ENCODE peak calls at places on chromosomes 5 and 9, in seven cellular contexts. Y is IMR-90, L is A549, F is H1, N is GM12878, H is HepG2, A is K562. E is an unnamed sample. For H3K4me1, the result is how much of the 10 kb centered on the place peaks cover.

GRCh38 chr5:95392593-95393182 is 1.5 kb downstream of the FAM81B start:
- DNase-seq in H (peak), Y (no peak), A (peak), N (no peak), L (peak), F (no peak), E (no peak)

GRCh38 chr5:91125916-91126315 is 257.2 kb downstream of the ARRDC3 start:
- DNase-seq in N (no peak), H (no peak), A (no peak), F (no peak), L (no peak), Y (no peak), E (no peak)

GRCh38 chr9:136566899-136567298 is 21.1 kb upstream of the NOTCH1 start:
- DNase-seq in F (no peak), L (no peak), N (no peak), Y (no peak), H (no peak), A (no peak), E (no peak)

GRCh38 chr5:133564921-133565565 is 47.3 kb downstream of the FSTL4 start:
- DNase-seq in H (no peak), L (no peak), F (no peak), Y (no peak), N (no peak), A (no peak), E (no peak)

GRCh38 chr9:34145165-34145564 is 18.7 kb upstream of the DCAF12 start:
- DNase-seq in A (no peak), H (no peak), N (no peak), Y (peak), F (no peak), L (peak), E (no peak)

GRCh38 chr5:94432499-94432898 is 185.9 kb downstream of the KIAA0825 start:
- DNase-seq in H (no peak), N (no peak), L (no peak), A (no peak), Y (peak), F (no peak), E (no peak)

GRCh38 chr9:115686069-115686468 is 467.5 kb upstream of the PAPPA start:
- DNase-seq in N (no peak), A (no peak), Y (no peak), H (no peak), L (no peak), F (no peak), E (no peak)

GRCh38 chr5:81679885-81680284 is 71.0 kb downstream of the SSBP2 start:
- DNase-seq in L (no peak), H (no peak), Y (no peak), N (no peak), F (no peak), A (no peak), E (no peak)

GRCh38 chr9:125239631-125240597 is 1.2 kb downstream of the HSPA5 start:
- DNase-seq in A (no peak), L (no peak), H (no peak), F (no peak), N (no peak), Y (no peak), E (no peak)

GRCh38 chr5:123176224-123176937 is 87.3 kb downstream of the PRDM6 start:
- DNase-seq in A (no peak), Y (peak), F (no peak), L (no peak), N (no peak), H (no peak), E (no peak)

GRCh38 chr5:78660401-78660800 is 11.8 kb upstream of the LHFPL2 start:
- DNase-seq in N (no peak), H (no peak), L (no peak), Y (no peak), F (no peak), A (no peak), E (no peak)

GRCh38 chr9:72960446-72960845 is 7.6 kb upstream of the ALDH1A1 start:
- DNase-seq in F (no peak), H (no peak), L (peak), N (no peak), A (no peak), Y (no peak), E (no peak)

GRCh38 chr5:32708949-32709348 is 2.2 kb upstream of the NPR3 start:
- DNase-seq in Y (no peak), N (no peak), A (no peak), L (no peak), H (no peak), F (no peak), E (no peak)

GRCh38 chr5:112921031-112921832 is 795 bp downstream of the REEP5 start:
- DNase-seq in L (peak), N (no peak), Y (peak), F (no peak), H (peak), A (peak), E (peak)

GRCh38 chr5:151810449-151810848 is 38.7 kb downstream of the G3BP1 start:
- DNase-seq in F (no peak), L (no peak), Y (peak), A (peak), N (no peak), H (no peak), E (no peak)

GRCh38 chr5:135034186-135034962 is at the start of gene PITX1:
- DNase-seq in F (no peak), Y (peak), N (no peak), L (peak), H (peak), A (peak), E (peak)

GRCh38 chr5:75566710-75567309 is 44.4 kb upstream of the ANKDD1B start:
- DNase-seq in H (peak), Y (peak), L (peak), A (peak), N (peak), F (no peak), E (peak)

GRCh38 chr9:25600501-25600900 is 77.7 kb downstream of the TUSC1 start:
- DNase-seq in Y (no peak), N (no peak), H (no peak), F (no peak), A (no peak), L (no peak), E (no peak)

GRCh38 chr9:98709968-98710965 is 1.5 kb upstream of the GABBR2 start:
- DNase-seq in F (no peak), L (peak), Y (peak), H (no peak), A (peak), N (no peak), E (no peak)

GRCh38 chr5:5191906-5192305 is 51.8 kb downstream of the ADAMTS16 start:
- DNase-seq in N (no peak), A (no peak), H (no peak), F (no peak), Y (no peak), L (no peak), E (no peak)

GRCh38 chr9:93094294-93095204 is 1.5 kb upstream of the CARD19 start:
- DNase-seq in N (no peak), F (no peak), A (no peak), H (no peak), Y (no peak), L (no peak), E (no peak)
- H3K4me1 ChIP-seq in N (half or more), F (under half), A (under half), H (half or more), Y (under half), L (half or more), E (under half)

GRCh38 chr9:97075289-97075870 is 36.4 kb upstream of the CTSV start:
- DNase-seq in A (no peak), Y (no peak), F (no peak), H (peak), N (no peak), L (no peak), E (no peak)

GRCh38 chr9:97072285-97072770 is 33.4 kb upstream of the CTSV start:
- DNase-seq in L (no peak), F (no peak), H (no peak), A (no peak), N (no peak), Y (no peak), E (no peak)

GRCh38 chr9:97078362-97078761 is 39.4 kb upstream of the CTSV start:
- DNase-seq in F (no peak), Y (no peak), A (no peak), N (no peak), L (no peak), H (no peak), E (no peak)

GRCh38 chr9:97077465-97078295 is 38.7 kb upstream of the CTSV start:
- DNase-seq in F (no peak), N (no peak), A (no peak), H (no peak), L (no peak), Y (no peak), E (no peak)

DNA sequence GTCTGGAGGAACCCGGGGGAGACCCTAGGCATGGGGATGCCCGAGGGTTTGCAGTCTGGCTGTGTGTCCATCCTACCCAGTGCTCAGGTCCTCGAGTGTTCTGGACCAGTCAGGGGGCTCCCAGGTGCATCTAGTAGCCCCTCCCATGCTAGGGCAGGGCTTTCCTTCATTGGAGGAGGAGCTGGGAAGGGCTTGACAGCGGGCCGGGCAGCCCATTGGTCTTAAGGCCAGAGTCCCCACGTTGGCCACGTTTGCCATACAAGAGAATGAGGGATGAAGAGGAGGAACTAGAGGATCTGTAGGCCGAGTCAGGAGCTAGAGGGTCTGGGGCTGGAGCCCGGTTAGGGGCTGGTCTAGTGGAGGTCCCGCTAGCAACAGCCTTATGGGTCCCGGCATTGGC is 37.3 kb upstream of the CTSV start:
- DNase-seq in L (no peak), H (no peak), F (no peak), N (no peak), Y (no peak), A (no peak), E (no peak)
- TF ChIP-seq CEBPB in L (no peak), H (no peak), F (no peak), N (no peak), Y (no peak), A (no peak), E (no peak)

DNA sequence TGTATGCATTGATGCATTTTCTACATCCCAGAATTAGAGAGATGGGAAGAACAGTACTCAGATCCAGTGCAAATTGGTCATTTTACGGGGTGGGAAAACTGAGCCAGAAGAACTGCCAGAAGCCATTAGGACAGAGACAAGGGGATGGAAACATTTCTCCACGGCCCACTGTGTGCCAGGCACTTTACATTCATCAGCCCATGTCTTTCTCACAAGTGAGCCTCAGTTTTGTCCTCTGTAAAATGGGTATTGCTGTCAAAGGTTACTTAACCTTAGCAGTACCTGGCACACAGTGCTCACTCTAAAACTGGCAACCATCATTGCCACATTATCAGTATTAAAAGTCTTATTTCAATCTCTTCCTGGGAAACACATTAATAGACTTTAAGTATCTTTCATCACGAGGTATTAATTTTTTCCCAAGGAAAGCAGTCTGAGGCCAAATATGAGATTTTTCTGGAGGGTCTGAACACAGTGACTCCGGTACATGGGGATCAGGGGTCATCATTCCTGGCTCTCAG is 5.2 kb downstream of the DUSP1 start:
- DNase-seq in A (no peak), H (no peak), F (no peak), L (peak), N (no peak), Y (peak), E (no peak)
- H3K27ac ChIP-seq in A (peak), H (peak), F (peak), L (peak), N (peak), Y (peak), E (peak)

GRCh38 chr5:176542135-176542595 is 5.0 kb upstream of the RNF44 start:
- DNase-seq in L (no peak), F (no peak), N (no peak), A (peak), H (no peak), Y (no peak), E (no peak)

GRCh38 chr5:176540956-176541337 is 3.7 kb upstream of the RNF44 start:
- DNase-seq in F (no peak), A (no peak), L (no peak), H (no peak), N (no peak), Y (no peak), E (no peak)

GRCh38 chr5:176541338-176542134 is 4.3 kb upstream of the RNF44 start:
- DNase-seq in N (no peak), F (no peak), Y (no peak), L (peak), H (peak), A (peak), E (no peak)

GRCh38 chr5:176538985-176539384 is 1.8 kb upstream of the RNF44 start:
- DNase-seq in Y (no peak), H (no peak), N (no peak), F (no peak), L (no peak), A (peak), E (no peak)

GRCh38 chr5:176540476-176540899 is 3.3 kb upstream of the RNF44 start:
- DNase-seq in A (peak), H (no peak), F (no peak), Y (no peak), N (no peak), L (no peak), E (no peak)
- H3K4me1 ChIP-seq in A (half or more), H (half or more), F (under half), Y (under half), N (under half), L (under half), E (under half)

GRCh38 chr9:71349218-71349617 is 227.8 kb upstream of the TRPM3 start:
- DNase-seq in A (no peak), H (no peak), Y (peak), F (no peak), L (no peak), N (no peak), E (no peak)
- TF ChIP-seq CEBPB in A (no peak), H (no peak), Y (no peak), F (no peak), L (no peak), N (no peak), E (no peak)

DNA sequence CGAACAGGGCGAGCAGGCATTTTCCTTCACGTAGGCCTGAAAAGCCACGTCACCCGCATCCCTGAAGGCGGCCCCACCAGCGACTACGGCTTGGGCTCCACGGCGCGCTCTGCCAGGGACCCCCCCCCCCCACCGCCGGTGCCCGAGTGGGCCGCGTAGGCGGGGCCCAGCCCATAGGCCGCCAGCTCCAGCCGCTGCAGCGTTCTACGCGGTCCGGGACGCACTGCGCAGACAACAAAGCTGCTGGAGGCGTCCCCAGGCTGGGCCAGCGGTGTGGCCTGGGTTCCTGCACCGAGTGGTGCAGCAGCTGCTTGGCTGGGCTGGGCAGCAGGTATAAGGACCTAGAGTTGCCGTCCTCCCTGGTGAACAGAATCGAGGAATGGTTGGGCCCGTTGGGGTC is 18.3 kb upstream of the BTNL3 start:
- DNase-seq in N (no peak), H (no peak), Y (no peak), A (no peak), F (no peak), L (no peak), E (no peak)
- H3K27ac ChIP-seq in N (no peak), H (no peak), Y (no peak), A (no peak), F (no peak), L (no peak), E (no peak)

DNA sequence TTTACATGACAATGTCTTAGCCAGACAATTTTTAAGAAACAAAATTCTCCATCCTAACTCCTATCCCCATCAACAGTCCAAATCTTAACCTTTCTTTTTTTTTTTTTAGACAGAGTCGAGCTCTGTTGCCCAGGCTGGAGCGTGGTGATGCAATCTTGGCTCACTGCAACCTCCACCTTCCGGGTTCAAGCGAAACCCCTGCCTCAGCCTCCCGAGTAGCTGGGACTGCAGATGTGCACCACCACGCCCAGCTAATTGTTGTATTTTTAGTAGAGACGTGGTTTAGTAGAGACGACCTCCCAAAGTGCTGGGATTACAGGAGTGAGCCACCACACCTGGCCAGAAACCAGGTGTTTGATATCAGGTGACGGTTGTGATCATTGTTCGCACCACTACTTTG is 10.2 kb downstream of the ABL1 start:
- DNase-seq in Y (no peak), A (peak), L (no peak), F (no peak), H (no peak), N (no peak), E (no peak)
- H3K4me1 ChIP-seq in Y (under half), A (under half), L (half or more), F (under half), H (under half), N (under half), E (under half)

DNA sequence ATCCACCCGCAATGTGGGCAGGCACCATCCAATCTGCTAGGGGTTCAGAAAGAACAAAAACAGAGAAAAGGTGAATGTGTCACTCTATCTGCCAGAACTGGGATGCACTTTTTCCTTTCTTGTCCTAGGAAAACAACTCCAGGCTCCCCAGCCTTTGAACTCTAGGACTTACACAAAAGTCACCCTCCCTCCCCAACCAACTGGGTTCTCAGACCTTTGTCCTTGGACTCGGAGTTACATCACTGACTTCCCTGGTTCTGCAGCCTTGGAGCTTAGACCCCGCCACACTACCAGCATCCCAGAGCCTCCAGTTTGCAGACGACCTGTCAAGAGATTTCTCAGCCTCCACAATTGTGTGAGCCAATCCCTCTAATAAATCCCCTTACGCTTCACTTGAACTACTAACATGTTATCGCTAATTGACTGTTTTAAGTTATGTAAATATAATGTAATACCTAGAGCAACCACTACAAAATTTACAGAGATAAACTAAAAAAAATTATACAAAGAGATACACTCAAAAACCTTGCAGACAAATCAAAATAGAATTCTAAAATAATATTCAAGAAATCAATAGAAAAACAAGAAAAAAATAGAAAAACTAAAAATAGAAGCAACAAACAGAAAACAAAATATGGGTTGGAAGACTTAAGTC is 5.3 kb upstream of the UBLCP1 start:
- DNase-seq in F (no peak), H (peak), N (no peak), Y (no peak), L (no peak), A (no peak), E (no peak)
- TF ChIP-seq CEBPB in F (no peak), H (peak), N (no peak), Y (no peak), L (no peak), A (no peak), E (no peak)